ENCODE peak calls at places on chromosomes 7 and 10, in seven cellular contexts. C is cardiac fibroblast, D is fibroblast of lung, W is ovary, M is GM20000, X is glutamatergic neuron, R is pancreas. F is an unnamed sample.

GRCh38 chr10:23157691-23158369 is 34.3 kb upstream of the PTF1A start:
- DNase-seq in R (no peak), C (peak), W (no peak), M (peak), X (no peak), D (peak), F (peak)

GRCh38 chr10:121926669-121927360 is 1.0 kb downstream of the ATE1 start:
- DNase-seq in R (no peak), M (peak), X (no peak), C (peak), D (peak), W (no peak), F (peak)

GRCh38 chr7:148787571-148788295 is 89.0 kb downstream of the CUL1 start:
- DNase-seq in C (no peak), D (no peak), R (no peak), X (no peak), W (no peak), M (no peak), F (no peak)

GRCh38 chr7:132049462-132050304 is 493.3 kb upstream of the PODXL start:
- DNase-seq in D (no peak), W (no peak), M (peak), C (peak), R (peak), X (peak), F (peak)

GRCh38 chr7:135369405-135369804 is 135.8 kb downstream of the STRA8 start:
- DNase-seq in D (no peak), M (no peak), R (no peak), W (no peak), C (no peak), X (no peak), F (no peak)

GRCh38 chr7:142383826-142384507 is 126.1 kb upstream of the PRSS58 start:
- DNase-seq in W (no peak), R (no peak), X (no peak), D (peak), C (no peak), M (no peak), F (no peak)

GRCh38 chr7:98556288-98556687 is 60.8 kb upstream of the NPTX2 start:
- DNase-seq in C (no peak), D (no peak), R (no peak), X (no peak), M (no peak), W (no peak), F (no peak)

GRCh38 chr10:23067939-23068775 is 27.2 kb upstream of the MSRB2 start:
- DNase-seq in C (peak), W (peak), X (peak), R (peak), M (peak), D (peak), F (peak)

GRCh38 chr10:44647877-44648542 is 263.1 kb upstream of the CXCL12 start:
- DNase-seq in R (no peak), C (peak), X (no peak), M (no peak), D (peak), W (peak), F (no peak)

GRCh38 chr7:2518101-2518500 is 1.5 kb upstream of the LFNG start:
- DNase-seq in D (no peak), R (no peak), W (no peak), M (no peak), C (no peak), X (peak), F (no peak)

GRCh38 chr7:158125091-158125490 is 462.5 kb downstream of the PTPRN2 start:
- DNase-seq in R (no peak), X (no peak), C (no peak), M (no peak), W (no peak), D (no peak), F (no peak)

GRCh38 chr7:135672560-135673359 is 10.4 kb downstream of the STMP1 start:
- DNase-seq in C (peak), M (peak), W (peak), D (peak), X (no peak), R (no peak), F (peak)

GRCh38 chr7:132145466-132145865 is 430.8 kb downstream of the PLXNA4 start:
- DNase-seq in C (peak), X (no peak), M (no peak), W (no peak), R (no peak), D (peak), F (peak)

GRCh38 chr7:14000247-14000646 is 10.8 kb upstream of the ETV1 start:
- DNase-seq in D (no peak), M (no peak), W (no peak), R (no peak), C (no peak), X (no peak), F (no peak)

GRCh38 chr10:78605800-78606350 is 462.9 kb upstream of the ZMIZ1 start:
- DNase-seq in W (no peak), C (peak), X (no peak), M (no peak), R (no peak), D (peak), F (no peak)

GRCh38 chr7:51229106-51229537 is 87.5 kb downstream of the COBL start:
- DNase-seq in X (no peak), W (no peak), M (no peak), D (no peak), R (no peak), C (no peak), F (no peak)

GRCh38 chr7:33191326-33191725 is 62.0 kb downstream of the BBS9 start:
- DNase-seq in R (no peak), X (no peak), C (no peak), M (peak), D (no peak), W (no peak), F (no peak)

GRCh38 chr7:66500087-66500486 is 128.6 kb upstream of the KCTD7 start:
- DNase-seq in W (no peak), X (no peak), D (no peak), C (no peak), R (no peak), M (no peak), F (no peak)

GRCh38 chr10:126256864-126257263 is 131.4 kb downstream of the ADAM12 start:
- DNase-seq in R (no peak), W (no peak), M (no peak), X (no peak), D (no peak), C (no peak), F (no peak)

GRCh38 chr10:114520453-114520852 is 116.2 kb upstream of the AFAP1L2 start:
- DNase-seq in R (no peak), C (peak), D (peak), X (no peak), M (no peak), W (no peak), F (peak)

GRCh38 chr10:25933653-25934608 is at the start of gene MYO3A:
- DNase-seq in M (peak), R (peak), D (no peak), X (peak), W (no peak), C (no peak), F (no peak)

GRCh38 chr10:98361131-98361633 is 53.8 kb downstream of the PYROXD2 start:
- DNase-seq in C (peak), M (no peak), R (no peak), X (no peak), D (peak), W (peak), F (peak)

GRCh38 chr7:117157121-117157870 is 165.6 kb downstream of the WNT2 start:
- DNase-seq in M (no peak), D (peak), C (peak), R (no peak), W (peak), X (no peak), F (peak)

GRCh38 chr7:35894721-35895120 is 93.9 kb downstream of the SEPTIN7 start:
- DNase-seq in D (no peak), W (no peak), C (no peak), X (no peak), M (no peak), R (no peak), F (no peak)

GRCh38 chr10:34866848-34867247 is 51.8 kb upstream of the PARD3 start:
- DNase-seq in W (no peak), X (no peak), C (no peak), R (no peak), M (no peak), D (no peak), F (no peak)

GRCh38 chr10:68301790-68302502 is 29.9 kb upstream of the HNRNPH3 start:
- DNase-seq in R (no peak), X (no peak), M (peak), W (no peak), C (peak), D (peak), F (peak)

GRCh38 chr10:132971448-132972148 is 29.2 kb upstream of the CFAP46 start:
- DNase-seq in D (no peak), X (peak), M (no peak), R (no peak), W (no peak), C (no peak), F (no peak)

GRCh38 chr10:101067356-101068083 is 5.7 kb downstream of the KAZALD1 start:
- DNase-seq in C (peak), D (peak), R (peak), W (peak), X (peak), M (peak), F (peak)

GRCh38 chr7:1758417-1758858 is 88.4 kb downstream of the ELFN1 start:
- DNase-seq in C (peak), D (peak), R (peak), X (no peak), M (peak), W (no peak), F (no peak)

GRCh38 chr10:114876602-114877300 is 55.2 kb downstream of the FHIP2A start:
- DNase-seq in R (peak), W (peak), D (peak), C (peak), M (peak), X (peak), F (peak)

GRCh38 chr7:90453259-90453891 is 16.1 kb upstream of the PTTG1IP2 start:
- DNase-seq in X (no peak), D (no peak), M (no peak), R (no peak), W (no peak), C (no peak), F (no peak)

GRCh38 chr7:3569643-3570042 is 268.6 kb downstream of the SDK1 start:
- DNase-seq in R (no peak), C (no peak), X (no peak), W (no peak), M (no peak), D (no peak), F (no peak)

GRCh38 chr10:64430690-64431323 is 909.6 kb downstream of the REEP3 start:
- DNase-seq in W (no peak), C (peak), D (no peak), R (no peak), X (peak), M (no peak), F (peak)

GRCh38 chr10:73218466-73219191 is 28.4 kb downstream of the DNAJC9 start:
- DNase-seq in W (no peak), X (no peak), M (peak), D (peak), C (peak), R (no peak), F (peak)

GRCh38 chr10:62961951-62962523 is 145.9 kb upstream of the EGR2 start:
- DNase-seq in R (no peak), C (peak), D (peak), X (no peak), M (no peak), W (no peak), F (peak)

GRCh38 chr7:997404-998395 is 14.7 kb downstream of the CYP2W1 start:
- DNase-seq in D (no peak), R (no peak), X (peak), M (no peak), W (no peak), C (no peak), F (no peak)

GRCh38 chr7:21304836-21305235 is 123.0 kb upstream of the SP4 start:
- DNase-seq in W (no peak), M (no peak), C (no peak), X (no peak), D (no peak), R (no peak), F (no peak)

GRCh38 chr7:21299766-21300165 is 128.1 kb upstream of the SP4 start:
- DNase-seq in M (no peak), D (no peak), W (no peak), R (no peak), X (no peak), C (no peak), F (no peak)

GRCh38 chr7:21305455-21306235 is 122.2 kb upstream of the SP4 start:
- DNase-seq in X (no peak), W (no peak), D (no peak), M (no peak), R (no peak), C (no peak), F (no peak)

DNA sequence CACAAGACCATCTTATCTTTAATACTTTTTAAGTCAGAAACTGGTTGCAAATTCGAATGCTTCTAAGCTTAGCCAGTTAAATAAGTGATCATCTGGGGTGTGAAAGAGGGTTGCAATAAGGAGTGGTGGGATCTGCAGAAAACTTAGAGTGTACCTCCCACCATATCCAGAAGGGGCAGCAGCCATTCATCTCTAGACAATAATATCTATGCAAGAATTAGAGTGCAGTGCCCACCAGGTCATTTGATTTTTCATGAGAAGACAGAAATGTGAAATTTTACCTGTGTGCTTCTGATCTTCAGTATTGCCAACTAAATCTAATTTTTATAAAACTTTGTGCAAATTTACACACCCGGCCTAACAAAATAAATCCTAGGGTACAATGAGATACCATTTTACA is 127.2 kb upstream of the SP4 start:
- DNase-seq in M (no peak), X (no peak), W (no peak), R (no peak), D (no peak), C (no peak), F (no peak)
- TF ChIP-seq CTCF in M (no peak), X (peak), W (no peak), R (no peak), D (peak), C (no peak), F (peak)

DNA sequence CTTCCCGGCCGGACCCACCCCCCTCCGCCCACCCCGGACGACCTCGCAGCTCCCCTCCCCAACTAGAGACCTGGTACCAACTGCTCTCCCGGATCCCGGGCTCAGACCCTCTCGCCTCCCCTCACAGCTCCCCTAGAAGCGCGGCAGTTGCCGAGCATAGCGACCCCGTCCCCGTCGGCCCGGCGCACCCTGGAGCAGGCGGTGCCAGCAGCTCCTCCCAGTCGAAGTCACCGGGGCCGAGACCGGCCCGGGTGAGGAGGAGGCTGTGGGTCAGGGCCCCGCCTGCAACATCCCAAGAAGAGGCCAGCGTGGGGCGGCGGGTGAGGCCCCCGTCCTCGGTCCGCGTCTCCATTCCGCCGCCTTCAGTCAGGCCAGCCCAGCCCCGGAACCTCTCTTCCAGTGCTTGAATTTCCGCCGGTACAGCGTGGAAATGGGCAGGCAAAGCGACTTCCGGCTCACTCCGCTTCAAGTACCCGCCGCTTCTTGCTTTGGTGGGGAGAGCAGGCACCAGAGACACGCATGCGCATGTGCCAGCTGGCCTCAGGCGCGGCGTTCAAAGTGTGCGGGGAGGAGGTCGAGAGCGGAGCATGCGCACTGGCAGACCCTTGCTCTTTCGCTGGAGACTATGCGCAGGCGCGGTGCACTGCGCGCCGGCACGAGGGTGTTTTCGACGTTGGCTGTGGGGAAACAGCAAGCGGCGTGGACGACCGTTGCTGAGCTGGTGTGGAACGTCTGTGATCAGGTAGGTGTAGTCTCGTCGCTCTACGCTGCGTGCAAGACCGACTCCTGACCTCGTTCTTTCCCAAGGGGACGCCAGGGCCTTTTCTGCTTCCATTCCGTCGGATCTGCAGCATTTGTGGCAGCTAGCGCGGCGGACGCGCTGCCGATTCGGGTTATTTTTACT is at the start of gene C10orf88:
- DNase-seq in C (peak), D (peak), X (peak), M (peak), W (peak), R (peak), F (peak)
- TF ChIP-seq CTCF in C (no peak), D (no peak), X (no peak), M (no peak), W (no peak), R (no peak), F (no peak)

GRCh38 chr7:74119831-74120230 is 36.2 kb downstream of the LIMK1 start:
- DNase-seq in W (no peak), C (no peak), D (no peak), R (no peak), M (no peak), X (no peak), F (no peak)

DNA sequence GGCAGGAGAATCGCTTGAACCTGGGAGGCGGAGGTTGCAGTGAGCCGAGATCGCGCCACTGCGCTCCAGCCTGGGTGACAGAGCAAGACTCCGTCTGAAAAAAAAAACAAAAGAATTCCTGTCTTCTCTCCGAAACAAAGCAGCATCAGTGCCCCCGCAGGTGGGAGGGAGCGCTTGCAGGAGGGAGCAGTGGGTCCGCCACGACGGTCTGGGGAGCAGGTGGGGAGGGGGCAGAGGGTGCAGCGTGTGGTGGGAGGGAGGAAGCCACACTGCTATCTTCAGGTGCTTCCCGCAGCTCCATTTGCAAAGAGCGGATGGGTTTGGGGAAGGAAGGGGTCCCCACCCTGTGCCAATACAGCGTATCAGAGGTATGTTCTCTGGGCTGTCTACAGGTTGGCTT is 31.7 kb downstream of the LIMK1 start:
- DNase-seq in R (no peak), W (no peak), M (no peak), D (no peak), X (no peak), C (no peak), F (no peak)
- TF ChIP-seq CTCF in R (no peak), W (no peak), M (no peak), D (no peak), X (no peak), C (no peak), F (peak)

DNA sequence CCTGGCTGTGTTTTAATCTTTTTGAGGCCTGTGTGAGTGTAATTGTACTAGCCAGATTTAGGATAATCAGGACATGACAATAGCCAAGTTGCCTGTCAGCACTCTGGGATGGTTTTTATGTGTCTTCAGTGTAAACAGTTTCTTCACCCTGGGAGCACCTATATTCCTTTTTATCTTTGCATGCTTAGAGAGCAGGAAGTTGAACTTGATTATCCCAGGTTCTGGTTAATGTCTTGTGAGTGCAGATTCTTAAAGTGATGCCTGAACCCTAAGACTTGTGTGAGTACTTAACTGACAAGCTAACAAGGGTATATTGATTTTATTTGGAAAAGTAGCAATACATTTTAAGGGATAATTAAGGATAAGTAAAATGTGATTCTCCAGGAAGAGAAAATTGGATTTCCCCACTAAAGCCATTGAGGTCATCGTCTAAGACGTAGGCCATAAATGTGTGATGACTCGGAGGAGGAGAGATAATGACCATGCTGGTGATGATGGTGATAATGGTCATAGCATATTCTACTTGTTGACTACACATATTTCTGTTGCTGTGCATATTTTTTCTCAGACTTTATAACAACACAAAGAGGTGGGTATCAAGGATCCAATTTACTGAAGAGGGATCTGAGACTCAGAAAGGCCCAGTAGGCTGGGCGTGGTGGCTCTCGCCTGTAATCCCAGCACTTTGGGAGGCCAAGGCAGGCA is 234.7 kb downstream of the CAMK1D start:
- DNase-seq in M (no peak), R (no peak), W (no peak), C (no peak), X (no peak), D (no peak), F (no peak)
- TF ChIP-seq CTCF in M (no peak), R (no peak), W (no peak), C (no peak), X (no peak), D (no peak), F (no peak)

F was measured in brain microvascular endothelial cell.